ENCODE peak calls at places on chromosome 2, in ten cellular contexts. Q is left ventricle myocardium inferior; W is transverse colon; D is thoracic aorta; Z is pancreas; B is CD8-positive, alpha-beta T cell; T is PC-3; X is mucosa of descending colon; L is IMR-90; P is heart left ventricle. U is an unnamed sample.

GRCh38 chr2:85468704-85469349 is 50.3 kb downstream of the SH2D6 start:
- DNase-seq in Z (peak; percentile 79), T (peak; percentile 95), P (no peak), Q (no peak), L (peak; percentile 58), W (peak; percentile 86), B (no peak), D (no peak), X (peak; percentile 80), U (no peak)

GRCh38 chr2:96509114-96509846 is 4.1 kb upstream of the NEURL3 start:
- DNase-seq in W (peak; percentile 93), T (peak; percentile 93), Z (peak; percentile 87), L (peak; percentile 84), P (peak; percentile 87), Q (peak; percentile 88), X (peak; percentile 94), B (peak; percentile 43), D (peak; percentile 61), U (no peak)

GRCh38 chr2:204505946-204506345 is 39.3 kb upstream of the PARD3B start:
- DNase-seq in L (peak; percentile 52), P (no peak), X (no peak), T (peak; percentile 17), Q (no peak), Z (no peak), B (no peak), W (no peak), D (no peak), U (no peak)

GRCh38 chr2:176283268-176283667 is 14.0 kb downstream of the MTX2 start:
- DNase-seq in D (no peak), P (no peak), B (no peak), Q (no peak), X (no peak), L (peak; percentile 38), T (no peak), W (no peak), Z (no peak), U (no peak)

GRCh38 chr2:152646775-152647174 is 70.5 kb downstream of the PRPF40A start:
- DNase-seq in D (no peak), Z (no peak), B (no peak), X (no peak), L (peak; percentile 95), T (peak; percentile 88), P (no peak), Q (no peak), W (no peak), U (no peak)

GRCh38 chr2:120722211-120722602 is 13.5 kb upstream of the GLI2 start:
- DNase-seq in Q (no peak), W (no peak), T (no peak), Z (no peak), L (no peak), B (no peak), X (no peak), D (no peak), P (no peak), U (no peak)

GRCh38 chr2:151630372-151630771 is 103.9 kb downstream of the NEB start:
- DNase-seq in L (no peak), Z (no peak), B (no peak), T (no peak), P (no peak), Q (no peak), X (no peak), W (no peak), D (no peak), U (no peak)

GRCh38 chr2:120245520-120245835 is 7.2 kb upstream of the RALB start:
- DNase-seq in D (no peak), X (peak; percentile 89), Z (peak; percentile 42), Q (no peak), P (no peak), T (peak; percentile 54), B (no peak), W (peak; percentile 90), L (no peak), U (no peak)

GRCh38 chr2:17689010-17689409 is 64.6 kb downstream of the SMC6 start:
- DNase-seq in Q (no peak), L (no peak), T (no peak), D (no peak), W (no peak), Z (no peak), P (no peak), X (no peak), B (no peak), U (no peak)

GRCh38 chr2:9680082-9680481 is 49.3 kb upstream of the YWHAQ start:
- DNase-seq in Q (no peak), B (no peak), W (no peak), T (no peak), P (no peak), X (no peak), D (no peak), L (no peak), Z (no peak), U (no peak)

GRCh38 chr2:85585781-85586105 is 1.5 kb downstream of the VAMP5 start:
- DNase-seq in X (no peak), L (peak; percentile 63), T (peak; percentile 51), B (no peak), Z (no peak), Q (no peak), W (no peak), P (no peak), D (no peak), U (no peak)

GRCh38 chr2:71336802-71337201 is 5.2 kb downstream of the ZNF638 start:
- DNase-seq in P (no peak), X (no peak), W (no peak), Z (no peak), D (no peak), Q (no peak), B (no peak), L (peak; percentile 41), T (no peak), U (no peak)

GRCh38 chr2:72719416-72719815 is 106.4 kb downstream of the EXOC6B start:
- DNase-seq in B (no peak), Q (no peak), Z (no peak), D (no peak), X (no peak), P (no peak), W (no peak), L (peak; percentile 49), T (peak; percentile 80), U (no peak)

GRCh38 chr2:135825855-135826190 is 11.2 kb downstream of the LCT start:
- DNase-seq in B (no peak), Z (no peak), P (no peak), L (no peak), T (no peak), Q (no peak), W (no peak), D (no peak), X (no peak), U (no peak)

GRCh38 chr2:31710121-31710520 is 129.4 kb upstream of the SRD5A2 start:
- DNase-seq in T (no peak), D (no peak), B (no peak), P (no peak), Z (no peak), L (no peak), X (no peak), Q (no peak), W (no peak), U (no peak)

GRCh38 chr2:231243883-231244282 is 45.5 kb downstream of the ARMC9 start:
- DNase-seq in W (peak; percentile 41), Q (no peak), D (no peak), B (no peak), P (no peak), X (no peak), Z (no peak), T (no peak), L (no peak), U (no peak)

GRCh38 chr2:47174731-47175361 is 19.7 kb upstream of the STPG4 start:
- DNase-seq in L (peak; percentile 62), B (no peak), Z (peak; percentile 66), P (peak; percentile 36), X (no peak), W (peak; percentile 82), T (peak; percentile 85), Q (no peak), D (no peak), U (peak; percentile 64)
- H3K4me1 ChIP-seq in L (peaks cover 8% of the 10 kb centered on the region), B (peaks cover 54% of the 10 kb centered on the region), Z (peaks cover 6% of the 10 kb centered on the region), P (peaks cover 50% of the 10 kb centered on the region), X (peaks cover 33% of the 10 kb centered on the region), W (peaks cover 70% of the 10 kb centered on the region), T (peaks cover 53% of the 10 kb centered on the region), Q (peaks cover 68% of the 10 kb centered on the region), D (peaks cover 43% of the 10 kb centered on the region), U (peaks cover 56% of the 10 kb centered on the region)

GRCh38 chr2:5616019-5616418 is 76.2 kb upstream of the SOX11 start:
- DNase-seq in W (no peak), Z (no peak), L (no peak), B (no peak), D (no peak), P (no peak), T (no peak), Q (no peak), X (no peak), U (no peak)
- H3K9me3 ChIP-seq in W (no peaks in the 10 kb centered on the region), Z (no peaks in the 10 kb centered on the region), L (no peaks in the 10 kb centered on the region), B (no peaks in the 10 kb centered on the region), D (no peaks in the 10 kb centered on the region), P (no peaks in the 10 kb centered on the region), T (peaks cover under 1% of the 10 kb centered on the region), Q (no peaks in the 10 kb centered on the region), X (peaks cover 28% of the 10 kb centered on the region), U (no peaks in the 10 kb centered on the region)

GRCh38 chr2:171723724-171724683 is 36.7 kb downstream of the DYNC1I2 start:
- DNase-seq in Z (peak; percentile 4), B (no peak), L (peak; percentile 79), P (no peak), Q (no peak), D (no peak), T (peak; percentile 22), X (no peak), W (no peak), U (no peak)

GRCh38 chr2:171718720-171719119 is 31.5 kb downstream of the DYNC1I2 start:
- DNase-seq in D (no peak), Q (no peak), B (no peak), X (no peak), P (no peak), L (no peak), Z (no peak), W (no peak), T (no peak), U (no peak)
- H3K4me3 ChIP-seq in D (no peak overlapping the region), Q (no peak overlapping the region), B (no peak overlapping the region), X (no peak overlapping the region), P (no peak overlapping the region), L (no peak overlapping the region), Z (no peak overlapping the region), W (no peak overlapping the region), T (no peak overlapping the region), U (no peak overlapping the region)

GRCh38 chr2:69567157-69567908 is 76.2 kb downstream of the AAK1 start:
- DNase-seq in T (peak; percentile 89), W (no peak), Q (no peak), X (no peak), B (no peak), L (peak; percentile 66), Z (no peak), P (no peak), D (no peak), U (no peak)

GRCh38 chr2:69570474-69570873 is 73.1 kb downstream of the AAK1 start:
- DNase-seq in W (no peak), B (no peak), L (no peak), P (no peak), T (peak; percentile 82), X (no peak), D (no peak), Z (no peak), Q (no peak), U (no peak)

GRCh38 chr2:69572640-69573039 is 70.9 kb downstream of the AAK1 start:
- DNase-seq in W (no peak), X (no peak), T (peak; percentile 68), D (no peak), P (no peak), Z (no peak), B (no peak), Q (no peak), L (peak; percentile 73), U (no peak)

GRCh38 chr2:69567909-69568300 is 75.6 kb downstream of the AAK1 start:
- DNase-seq in P (no peak), X (no peak), D (no peak), Q (no peak), T (no peak), L (no peak), B (no peak), Z (no peak), W (no peak), U (no peak)

GRCh38 chr2:69571189-69571588 is 72.3 kb downstream of the AAK1 start:
- DNase-seq in Q (no peak), D (no peak), L (no peak), Z (no peak), B (no peak), P (no peak), T (no peak), X (no peak), W (no peak), U (no peak)
- H3K4me1 ChIP-seq in Q (peaks cover 83% of the 10 kb centered on the region), D (peaks cover 21% of the 10 kb centered on the region), L (peaks cover 26% of the 10 kb centered on the region), Z (peaks cover 14% of the 10 kb centered on the region), B (peaks cover 71% of the 10 kb centered on the region), P (peaks cover 52% of the 10 kb centered on the region), T (peaks cover 66% of the 10 kb centered on the region), X (peaks cover 12% of the 10 kb centered on the region), W (peaks cover 38% of the 10 kb centered on the region), U (peaks cover 69% of the 10 kb centered on the region)